ENCODE peak calls at places on chromosomes 16 and 17, in ten cellular contexts. F is aorta; B is progenitor cell of endocrine pancreas; G is activated CD4-positive, alpha-beta T cell treated with anti-CD3 and anti-CD28 coated beads for 4 hours; C is thoracic aorta; T is heart right ventricle; M is skeletal muscle cell; X is stimulated activated naive CD8-positive, alpha-beta T cell treated with anti-CD3 and anti-CD28 coated beads, Interleukin-15, amount 100 ng/mL, for 72 hours; A is A172; K is GM03348. L is an unnamed sample.

GRCh38 chr16:67421030-67421429 is 4.8 kb upstream of the ZDHHC1 start:
- DNase-seq in A (no peak), X (no peak), F (no peak), T (no peak), M (no peak), K (no peak), C (no peak), B (no peak), G (no peak), L (no peak)

GRCh38 chr17:77882481-77883212 is 75.9 kb upstream of the TNRC6C start:
- DNase-seq in B (no peak), G (peak), A (peak), K (peak), T (peak), X (peak), C (no peak), M (peak), F (peak), L (peak)

GRCh38 chr16:68396481-68396880 is 51.8 kb downstream of the SMPD3 start:
- DNase-seq in M (no peak), A (peak), F (peak), B (peak), X (peak), C (no peak), T (no peak), G (peak), K (peak), L (peak)

GRCh38 chr16:71568541-71568940 is 8.4 kb downstream of the TAT start:
- DNase-seq in X (no peak), G (no peak), T (no peak), F (no peak), K (no peak), B (no peak), C (no peak), M (no peak), A (no peak), L (no peak)

GRCh38 chr17:45310380-45311324 is 6.2 kb downstream of the MAP3K14 start:
- DNase-seq in F (no peak), A (no peak), C (no peak), G (no peak), M (no peak), K (no peak), X (no peak), T (no peak), B (no peak), L (no peak)

GRCh38 chr17:39667262-39668140 is 752 bp upstream of the PNMT start:
- DNase-seq in C (no peak), M (no peak), T (no peak), B (no peak), K (no peak), F (no peak), A (no peak), G (no peak), X (no peak), L (peak)

GRCh38 chr16:15650698-15651161 is 685 bp downstream of the NDE1 start:
- DNase-seq in G (peak), F (peak), B (no peak), C (no peak), M (no peak), X (peak), A (peak), K (peak), T (no peak), L (peak)

GRCh38 chr17:39757931-39758873 is 20.5 kb downstream of the GRB7 start:
- DNase-seq in A (no peak), T (no peak), K (no peak), X (peak), B (no peak), G (peak), F (no peak), M (no peak), C (no peak), L (no peak)

GRCh38 chr17:74754832-74755231 is 6.4 kb downstream of the NHERF1 start:
- DNase-seq in C (no peak), X (no peak), M (no peak), G (peak), A (no peak), K (no peak), B (no peak), F (no peak), T (no peak), L (no peak)

GRCh38 chr16:726438-727290 is at the start of the genes CCDC78 and HAGHL:
- DNase-seq in K (peak), F (peak), A (no peak), X (peak), B (no peak), M (no peak), C (no peak), T (peak), G (peak), L (peak)